ENCODE peak calls at places on chromosomes 11 and 22, in ten cellular contexts. One of them, this sample, is unnamed.
A peak's percentile ranks its signal among the peaks of the same experiment; 100 is the strongest.

GRCh38 chr11:122230387-122230760 is 114.4 kb upstream of the BLID start:
- DNase-seq in nephron progenitor cell: no peak
- DNase-seq in lower leg skin: no peak
- DNase-seq in GM20000: no peak
- DNase-seq in hepatocyte: no peak
- DNase-seq in neural progenitor cell: no peak
- DNase-seq in activated B cell treated with CpG ODN at 0.5 μM for 24 hours: no peak
- DNase-seq in neural crest cell: no peak
- DNase-seq in tibial nerve: no peak
- DNase-seq in stomach: no peak
- DNase-seq in this sample: no peak

GRCh38 chr11:22634897-22635629 is 9.4 kb upstream of the FANCF start:
- DNase-seq in nephron progenitor cell: no peak
- DNase-seq in lower leg skin: no peak
- DNase-seq in GM20000: no peak
- DNase-seq in hepatocyte: peak; percentile 35
- DNase-seq in neural progenitor cell: no peak
- DNase-seq in activated B cell treated with CpG ODN at 0.5 μM for 24 hours: no peak
- DNase-seq in neural crest cell: no peak
- DNase-seq in tibial nerve: no peak
- DNase-seq in stomach: no peak
- DNase-seq in this sample: no peak

GRCh38 chr22:20080776-20081654 is 974 bp downstream of the DGCR8 start:
- DNase-seq in nephron progenitor cell: peak; percentile 32
- DNase-seq in lower leg skin: peak; percentile 88
- DNase-seq in GM20000: no peak
- DNase-seq in hepatocyte: peak; percentile 60
- DNase-seq in neural progenitor cell: peak; percentile 68
- DNase-seq in activated B cell treated with CpG ODN at 0.5 μM for 24 hours: no peak
- DNase-seq in neural crest cell: peak; percentile 44
- DNase-seq in tibial nerve: no peak
- DNase-seq in stomach: no peak
- DNase-seq in this sample: no peak

GRCh38 chr11:130301002-130301401 is 13.7 kb downstream of the ZBTB44 start:
- DNase-seq in nephron progenitor cell: no peak
- DNase-seq in lower leg skin: no peak
- DNase-seq in GM20000: no peak
- DNase-seq in hepatocyte: no peak
- DNase-seq in neural progenitor cell: no peak
- DNase-seq in activated B cell treated with CpG ODN at 0.5 μM for 24 hours: no peak
- DNase-seq in neural crest cell: no peak
- DNase-seq in tibial nerve: no peak
- DNase-seq in stomach: no peak
- DNase-seq in this sample: no peak

GRCh38 chr11:20611445-20611844 is 12.0 kb downstream of the SLC6A5 start:
- DNase-seq in nephron progenitor cell: no peak
- DNase-seq in lower leg skin: no peak
- DNase-seq in GM20000: no peak
- DNase-seq in hepatocyte: no peak
- DNase-seq in neural progenitor cell: no peak
- DNase-seq in activated B cell treated with CpG ODN at 0.5 μM for 24 hours: no peak
- DNase-seq in neural crest cell: no peak
- DNase-seq in tibial nerve: no peak
- DNase-seq in stomach: no peak
- DNase-seq in this sample: no peak

GRCh38 chr11:102599642-102600261 is 25.4 kb downstream of the MMP20 start:
- DNase-seq in nephron progenitor cell: no peak
- DNase-seq in lower leg skin: no peak
- DNase-seq in GM20000: peak; percentile 36
- DNase-seq in hepatocyte: peak; percentile 72
- DNase-seq in neural progenitor cell: no peak
- DNase-seq in activated B cell treated with CpG ODN at 0.5 μM for 24 hours: no peak
- DNase-seq in neural crest cell: no peak
- DNase-seq in tibial nerve: no peak
- DNase-seq in stomach: no peak
- DNase-seq in this sample: no peak

GRCh38 chr11:104091281-104092071 is 55.0 kb downstream of the DDI1 start:
- DNase-seq in nephron progenitor cell: no peak
- DNase-seq in lower leg skin: no peak
- DNase-seq in GM20000: no peak
- DNase-seq in hepatocyte: no peak
- DNase-seq in neural progenitor cell: no peak
- DNase-seq in activated B cell treated with CpG ODN at 0.5 μM for 24 hours: no peak
- DNase-seq in neural crest cell: no peak
- DNase-seq in tibial nerve: no peak
- DNase-seq in stomach: no peak
- DNase-seq in this sample: no peak

GRCh38 chr11:1751999-1752906 is 1.9 kb upstream of the IFITM10 start:
- DNase-seq in nephron progenitor cell: no peak
- DNase-seq in lower leg skin: no peak
- DNase-seq in GM20000: no peak
- DNase-seq in hepatocyte: no peak
- DNase-seq in neural progenitor cell: no peak
- DNase-seq in activated B cell treated with CpG ODN at 0.5 μM for 24 hours: no peak
- DNase-seq in neural crest cell: no peak
- DNase-seq in tibial nerve: no peak
- DNase-seq in stomach: no peak
- DNase-seq in this sample: no peak

DNA sequence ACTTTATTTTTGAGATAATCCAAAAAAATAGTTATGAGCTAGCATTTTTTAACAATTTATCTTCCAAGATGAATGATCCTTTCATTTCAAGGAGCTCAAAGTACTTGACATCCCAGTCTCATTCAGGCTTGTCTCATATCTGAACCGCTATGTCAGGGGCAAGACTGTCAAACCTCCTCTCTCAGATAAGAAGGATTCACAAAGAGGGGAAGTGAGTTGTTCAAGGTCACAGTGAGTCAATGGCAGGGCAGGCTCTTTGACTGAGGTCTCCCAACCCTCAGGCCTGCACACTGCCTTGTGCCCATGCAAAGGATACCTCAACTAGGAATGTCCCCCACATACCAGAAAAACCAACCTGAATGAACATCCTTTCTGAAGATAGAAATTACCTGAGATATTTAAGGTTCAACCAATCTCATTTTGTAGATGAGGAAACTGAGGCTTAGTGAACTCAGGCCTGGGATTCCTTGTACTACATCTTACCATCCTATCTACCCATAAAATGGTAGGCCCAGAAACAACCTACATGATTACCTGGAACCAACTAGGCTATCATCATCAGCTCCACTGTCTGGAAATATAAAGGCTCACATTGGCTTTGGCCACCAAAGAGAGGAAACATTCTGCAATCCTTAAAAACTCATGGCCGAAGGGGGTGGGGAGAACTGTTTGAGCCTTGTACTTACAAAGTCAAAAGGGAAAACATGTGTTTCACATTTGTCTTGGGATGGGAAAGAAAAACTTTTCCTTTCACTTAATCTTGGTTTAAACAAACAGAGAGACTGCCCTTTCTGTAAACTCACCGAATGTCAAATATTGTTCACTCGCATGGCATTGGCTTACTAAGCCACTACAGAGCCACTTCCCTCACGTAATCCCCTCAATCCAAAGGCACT is 51.1 kb downstream of the LIF start:
- DNase-seq in nephron progenitor cell: no peak
- DNase-seq in lower leg skin: no peak
- DNase-seq in GM20000: no peak
- DNase-seq in hepatocyte: no peak
- DNase-seq in neural progenitor cell: no peak
- DNase-seq in activated B cell treated with CpG ODN at 0.5 μM for 24 hours: no peak
- DNase-seq in neural crest cell: no peak
- DNase-seq in tibial nerve: no peak
- DNase-seq in stomach: no peak
- DNase-seq in this sample: no peak
- TF ChIP-seq CTCF in nephron progenitor cell: no peak
- TF ChIP-seq CTCF in lower leg skin: no peak
- TF ChIP-seq CTCF in GM20000: no peak
- TF ChIP-seq CTCF in hepatocyte: no peak
- TF ChIP-seq CTCF in neural progenitor cell: no peak
- TF ChIP-seq CTCF in activated B cell treated with CpG ODN at 0.5 μM for 24 hours: no peak
- TF ChIP-seq CTCF in neural crest cell: no peak
- TF ChIP-seq CTCF in tibial nerve: no peak
- TF ChIP-seq CTCF in stomach: no peak
- TF ChIP-seq CTCF in this sample: no peak

GRCh38 chr22:48574776-48575566 is 1252.7 kb downstream of the BRD1 start:
- DNase-seq in nephron progenitor cell: peak; percentile 86
- DNase-seq in lower leg skin: no peak
- DNase-seq in GM20000: peak; percentile 64
- DNase-seq in hepatocyte: peak; percentile 89
- DNase-seq in neural progenitor cell: peak; percentile 92
- DNase-seq in activated B cell treated with CpG ODN at 0.5 μM for 24 hours: no peak
- DNase-seq in neural crest cell: peak; percentile 73
- DNase-seq in tibial nerve: no peak
- DNase-seq in stomach: no peak
- DNase-seq in this sample: no peak
- TF ChIP-seq CTCF in nephron progenitor cell: peak; percentile 46
- TF ChIP-seq CTCF in lower leg skin: no peak
- TF ChIP-seq CTCF in GM20000: peak; percentile 4
- TF ChIP-seq CTCF in hepatocyte: peak; percentile 61
- TF ChIP-seq CTCF in neural progenitor cell: peak; percentile 67
- TF ChIP-seq CTCF in activated B cell treated with CpG ODN at 0.5 μM for 24 hours: no peak
- TF ChIP-seq CTCF in neural crest cell: peak; percentile 70
- TF ChIP-seq CTCF in tibial nerve: peak; percentile 79
- TF ChIP-seq CTCF in stomach: peak; percentile 34
- TF ChIP-seq CTCF in this sample: no peak

GRCh38 chr11:127471662-127472061 is 471.1 kb upstream of the KIRREL3 start:
- DNase-seq in nephron progenitor cell: no peak
- DNase-seq in lower leg skin: no peak
- DNase-seq in GM20000: no peak
- DNase-seq in hepatocyte: no peak
- DNase-seq in neural progenitor cell: no peak
- DNase-seq in activated B cell treated with CpG ODN at 0.5 μM for 24 hours: no peak
- DNase-seq in neural crest cell: no peak
- DNase-seq in tibial nerve: no peak
- DNase-seq in stomach: no peak
- DNase-seq in this sample: no peak
- TF ChIP-seq CTCF in nephron progenitor cell: peak; percentile 9
- TF ChIP-seq CTCF in lower leg skin: no peak
- TF ChIP-seq CTCF in GM20000: no peak
- TF ChIP-seq CTCF in hepatocyte: no peak
- TF ChIP-seq CTCF in neural progenitor cell: peak; percentile 19
- TF ChIP-seq CTCF in activated B cell treated with CpG ODN at 0.5 μM for 24 hours: no peak
- TF ChIP-seq CTCF in neural crest cell: no peak
- TF ChIP-seq CTCF in tibial nerve: no peak
- TF ChIP-seq CTCF in stomach: no peak
- TF ChIP-seq CTCF in this sample: no peak

GRCh38 chr22:35140879-35141745 is 75.2 kb downstream of the ISX start:
- DNase-seq in nephron progenitor cell: peak; percentile 58
- DNase-seq in lower leg skin: no peak
- DNase-seq in GM20000: peak; percentile 61
- DNase-seq in hepatocyte: peak; percentile 50
- DNase-seq in neural progenitor cell: peak; percentile 67
- DNase-seq in activated B cell treated with CpG ODN at 0.5 μM for 24 hours: no peak
- DNase-seq in neural crest cell: no peak
- DNase-seq in tibial nerve: no peak
- DNase-seq in stomach: no peak
- DNase-seq in this sample: no peak
- TF ChIP-seq CTCF in nephron progenitor cell: peak; percentile 41
- TF ChIP-seq CTCF in lower leg skin: no peak
- TF ChIP-seq CTCF in GM20000: peak; percentile 52
- TF ChIP-seq CTCF in hepatocyte: peak; percentile 44
- TF ChIP-seq CTCF in neural progenitor cell: peak; percentile 70
- TF ChIP-seq CTCF in activated B cell treated with CpG ODN at 0.5 μM for 24 hours: no peak
- TF ChIP-seq CTCF in neural crest cell: no peak
- TF ChIP-seq CTCF in tibial nerve: no peak
- TF ChIP-seq CTCF in stomach: no peak
- TF ChIP-seq CTCF in this sample: no peak

This sample was measured in natural killer cell.